ENCODE peak calls at places on chromosomes 1 and 21, in nine cellular contexts. G is endothelial cell, L is AG09319, B is transverse colon, D is upper lobe of right lung, V is cardiac fibroblast, W is WTC11, N is fibroblast of lung, K is choroid plexus epithelial cell. P is an unnamed sample.

GRCh38 chr1:179888071-179888470 is 6.0 kb downstream of the TOR1AIP1 start:
- DNase-seq in G (no peak), L (no peak), B (no peak), D (no peak), V (no peak), W (no peak), N (no peak), K (no peak), P (no peak)

GRCh38 chr1:203197625-203198024 is 11.1 kb upstream of the CHI3L1 start:
- DNase-seq in G (no peak), L (peak; percentile 39), B (no peak), D (peak; percentile 39), V (peak; percentile 62), W (no peak), N (peak; percentile 66), K (peak; percentile 91), P (no peak)

GRCh38 chr1:234969011-234969441 is 159.6 kb downstream of the TOMM20 start:
- DNase-seq in G (no peak), L (no peak), B (no peak), D (no peak), V (no peak), W (no peak), N (no peak), K (no peak), P (no peak)

GRCh38 chr1:37866491-37866890 is 7.1 kb upstream of the MTF1 start:
- DNase-seq in G (no peak), L (no peak), B (no peak), D (no peak), V (no peak), W (no peak), N (no peak), K (no peak), P (no peak)

GRCh38 chr1:112509005-112509659 is 367 bp downstream of the WNT2B start:
- DNase-seq in G (no peak), L (no peak), B (peak; percentile 36), D (peak; percentile 73), V (no peak), W (peak; percentile 58), N (no peak), K (no peak), P (no peak)

GRCh38 chr1:147171399-147172167 is 687 bp downstream of the PRKAB2 start:
- DNase-seq in G (no peak), L (no peak), B (peak; percentile 13), D (no peak), V (peak; percentile 28), W (no peak), N (peak; percentile 12), K (no peak), P (no peak)

GRCh38 chr21:45363921-45364463 is 41.0 kb upstream of the COL18A1 start:
- DNase-seq in G (no peak), L (peak; percentile 93), B (peak; percentile 66), D (no peak), V (peak; percentile 99), W (no peak), N (peak; percentile 100), K (peak; percentile 97), P (no peak)

GRCh38 chr1:24696033-24696755 is 49.1 kb upstream of the CLIC4 start:
- DNase-seq in G (no peak), L (no peak), B (no peak), D (no peak), V (no peak), W (no peak), N (no peak), K (no peak), P (no peak)

GRCh38 chr1:153776971-153777370 is 1.8 kb downstream of the SLC27A3 start:
- DNase-seq in G (no peak), L (no peak), B (no peak), D (no peak), V (no peak), W (no peak), N (no peak), K (no peak), P (no peak)

GRCh38 chr1:241942738-241943137 is 14.8 kb upstream of the BECN2 start:
- DNase-seq in G (no peak), L (no peak), B (no peak), D (no peak), V (no peak), W (no peak), N (no peak), K (no peak), P (no peak)

GRCh38 chr1:221418346-221418745 is 323.5 kb downstream of the DUSP10 start:
- DNase-seq in G (no peak), L (no peak), B (no peak), D (no peak), V (peak; percentile 22), W (no peak), N (no peak), K (peak; percentile 29), P (no peak)

GRCh38 chr21:34185051-34185750 is 111.8 kb downstream of the MRPS6 start:
- DNase-seq in G (no peak), L (no peak), B (no peak), D (no peak), V (no peak), W (no peak), N (no peak), K (no peak), P (no peak)

GRCh38 chr1:109201123-109201703 is 12.5 kb upstream of the SARS1 start:
- DNase-seq in G (peak; percentile 45), L (peak; percentile 50), B (peak; percentile 60), D (no peak), V (peak; percentile 96), W (peak; percentile 77), N (peak; percentile 75), K (peak; percentile 91), P (no peak)

GRCh38 chr21:38671716-38672115 is 134.0 kb upstream of the ETS2 start:
- DNase-seq in G (no peak), L (no peak), B (no peak), D (no peak), V (peak; percentile 7), W (no peak), N (peak; percentile 26), K (peak; percentile 52), P (no peak)

GRCh38 chr1:26360051-26360806 is 6.3 kb upstream of the CRYBG2 start:
- DNase-seq in G (no peak), L (no peak), B (peak; percentile 53), D (no peak), V (no peak), W (peak; percentile 86), N (no peak), K (no peak), P (no peak)

GRCh38 chr1:18573170-18573569 is 57.5 kb upstream of the PAX7 start:
- DNase-seq in G (no peak), L (no peak), B (no peak), D (no peak), V (no peak), W (no peak), N (no peak), K (no peak), P (no peak)

GRCh38 chr1:62417351-62417999 is 19.4 kb upstream of the USP1 start:
- DNase-seq in G (no peak), L (no peak), B (no peak), D (no peak), V (peak; percentile 34), W (no peak), N (peak; percentile 43), K (peak; percentile 27), P (no peak)

GRCh38 chr21:45574081-45574501 is 31.9 kb upstream of the SLC19A1 start:
- DNase-seq in G (no peak), L (no peak), B (no peak), D (peak; percentile 59), V (no peak), W (no peak), N (no peak), K (peak; percentile 25), P (no peak)

GRCh38 chr1:14100916-14101315 is 400.9 kb downstream of the PRDM2 start:
- DNase-seq in G (no peak), L (no peak), B (no peak), D (no peak), V (no peak), W (no peak), N (no peak), K (no peak), P (no peak)

GRCh38 chr1:14090062-14090461 is 390.1 kb downstream of the PRDM2 start:
- DNase-seq in G (no peak), L (no peak), B (no peak), D (no peak), V (peak; percentile 0), W (no peak), N (no peak), K (peak; percentile 5), P (no peak)

GRCh38 chr1:14100444-14100843 is 400.5 kb downstream of the PRDM2 start:
- DNase-seq in G (no peak), L (no peak), B (no peak), D (no peak), V (no peak), W (no peak), N (no peak), K (no peak), P (no peak)

GRCh38 chr1:14090531-14090930 is 390.5 kb downstream of the PRDM2 start:
- DNase-seq in G (no peak), L (no peak), B (no peak), D (no peak), V (no peak), W (no peak), N (no peak), K (no peak), P (no peak)

GRCh38 chr1:14095001-14095400 is 395.0 kb downstream of the PRDM2 start:
- DNase-seq in G (no peak), L (no peak), B (no peak), D (no peak), V (no peak), W (no peak), N (peak; percentile 20), K (peak; percentile 13), P (no peak)
- TF ChIP-seq CTCF in G (peak; percentile 64), L (peak; percentile 26), B (peak; percentile 23), D (peak; percentile 39), V (peak; percentile 3), W (peak; percentile 62), N (peak; percentile 33), K (peak; percentile 45), P (no peak)

DNA sequence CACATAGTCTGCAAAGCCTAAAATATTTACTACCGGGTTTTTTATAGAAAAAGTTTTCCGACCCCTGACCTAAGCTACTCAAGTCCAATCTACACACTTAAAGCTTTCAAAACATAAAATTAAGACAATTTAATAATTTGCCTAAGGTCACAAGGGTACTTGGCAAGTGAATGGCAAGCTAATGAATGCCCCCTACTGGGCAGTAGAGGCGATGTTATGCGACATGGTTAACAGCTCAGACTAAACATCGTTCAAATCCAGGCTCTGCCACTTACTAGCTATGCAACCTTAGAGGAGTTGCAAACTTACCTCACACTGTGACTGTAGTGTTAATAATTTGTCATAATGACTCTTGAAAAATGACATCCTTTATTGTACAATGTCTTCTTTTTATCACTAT is 317.2 kb upstream of the NFIA start:
- DNase-seq in G (peak; percentile 13), L (peak; percentile 7), B (peak; percentile 20), D (no peak), V (peak; percentile 72), W (peak; percentile 32), N (peak; percentile 64), K (peak; percentile 79), P (no peak)
- TF ChIP-seq CTCF in G (peak; percentile 79), L (peak; percentile 52), B (peak; percentile 31), D (peak; percentile 54), V (peak; percentile 74), W (peak; percentile 38), N (peak; percentile 83), K (peak; percentile 82), P (no peak)

GRCh38 chr1:223712856-223713494 is 636 bp downstream of the CAPN2 start:
- DNase-seq in G (peak; percentile 24), L (no peak), B (peak; percentile 57), D (peak; percentile 84), V (no peak), W (no peak), N (no peak), K (no peak), P (no peak)
- TF ChIP-seq CTCF in G (no peak), L (no peak), B (no peak), D (no peak), V (no peak), W (no peak), N (no peak), K (no peak), P (no peak)

GRCh38 chr1:43921022-43921421 is 12.6 kb upstream of the ARTN start:
- DNase-seq in G (no peak), L (no peak), B (no peak), D (no peak), V (no peak), W (no peak), N (no peak), K (no peak), P (no peak)
- TF ChIP-seq CTCF in G (no peak), L (no peak), B (no peak), D (no peak), V (no peak), W (no peak), N (no peak), K (no peak), P (no peak)